ENCODE peak calls at places on chromosomes 12 and 14, in five cellular contexts. L is spleen; W is A549; E is activated CD8-positive, alpha-beta T cell treated with anti-CD3 and anti-CD28 coated beads for 36 hours; U is GM12865. S is an unnamed sample.

GRCh38 chr14:50530358-50530757 is 2.0 kb downstream of the MAP4K5 start:
- DNase-seq in L (no peak), W (no peak), E (no peak), U (no peak), S (no peak)

GRCh38 chr14:26531894-26532293 is 65.9 kb downstream of the NOVA1 start:
- DNase-seq in L (no peak), W (peak; percentile 14), E (no peak), U (no peak), S (no peak)

GRCh38 chr12:43795716-43796282 is 10.3 kb downstream of the TWF1 start:
- DNase-seq in L (no peak), W (no peak), E (no peak), U (no peak), S (no peak)

GRCh38 chr12:28569698-28570411 is 379.6 kb downstream of the CCDC91 start:
- DNase-seq in L (no peak), W (peak; percentile 25), E (no peak), U (no peak), S (no peak)

GRCh38 chr12:104603545-104603973 is 146.8 kb downstream of the CHST11 start:
- DNase-seq in L (no peak), W (peak; percentile 47), E (no peak), U (no peak), S (no peak)

GRCh38 chr14:70289138-70289537 is 70.3 kb downstream of the COX16 start:
- DNase-seq in L (no peak), W (no peak), E (peak; percentile 81), U (peak; percentile 68), S (peak; percentile 44)

GRCh38 chr12:39442895-39443703 is at the start of gene KIF21A:
- DNase-seq in L (peak; percentile 95), W (peak; percentile 69), E (peak; percentile 91), U (peak; percentile 97), S (peak; percentile 90)

GRCh38 chr12:131986847-131987398 is 37.2 kb downstream of the EP400 start:
- DNase-seq in L (no peak), W (no peak), E (no peak), U (no peak), S (no peak)

GRCh38 chr12:57733928-57734327 is 4.6 kb downstream of the AGAP2 start:
- DNase-seq in L (no peak), W (no peak), E (no peak), U (no peak), S (no peak)

GRCh38 chr14:78403278-78403815 is 233.2 kb downstream of the NRXN3 start:
- DNase-seq in L (no peak), W (no peak), E (peak; percentile 3), U (peak; percentile 88), S (peak; percentile 25)

GRCh38 chr12:71085575-71085974 is 72.2 kb downstream of the TSPAN8 start:
- DNase-seq in L (no peak), W (no peak), E (no peak), U (no peak), S (no peak)
- TF ChIP-seq CTCF in L (no peak), W (no peak), E (no peak), U (no peak), S (no peak)

GRCh38 chr12:78037707-78038106 is 207.0 kb downstream of the NAV3 start:
- DNase-seq in L (no peak), W (no peak), E (no peak), U (no peak), S (no peak)
- TF ChIP-seq CTCF in L (no peak), W (no peak), E (no peak), U (no peak), S (no peak)

GRCh38 chr14:39426605-39427004 is 5.6 kb downstream of the FBXO33 start:
- DNase-seq in L (no peak), W (no peak), E (no peak), U (peak; percentile 35), S (no peak)
- TF ChIP-seq CTCF in L (no peak), W (peak; percentile 54), E (peak; percentile 55), U (no peak), S (peak; percentile 37)

GRCh38 chr14:92356677-92357076 is 33.7 kb downstream of the SLC24A4 start:
- DNase-seq in L (no peak), W (no peak), E (no peak), U (peak; percentile 12), S (no peak)

GRCh38 chr14:92353447-92353846 is 30.5 kb downstream of the SLC24A4 start:
- DNase-seq in L (no peak), W (no peak), E (no peak), U (no peak), S (no peak)

GRCh38 chr14:92348154-92348553 is 25.2 kb downstream of the SLC24A4 start:
- DNase-seq in L (no peak), W (peak; percentile 44), E (no peak), U (no peak), S (no peak)

GRCh38 chr14:92351750-92352149 is 28.8 kb downstream of the SLC24A4 start:
- DNase-seq in L (no peak), W (no peak), E (no peak), U (no peak), S (no peak)

DNA sequence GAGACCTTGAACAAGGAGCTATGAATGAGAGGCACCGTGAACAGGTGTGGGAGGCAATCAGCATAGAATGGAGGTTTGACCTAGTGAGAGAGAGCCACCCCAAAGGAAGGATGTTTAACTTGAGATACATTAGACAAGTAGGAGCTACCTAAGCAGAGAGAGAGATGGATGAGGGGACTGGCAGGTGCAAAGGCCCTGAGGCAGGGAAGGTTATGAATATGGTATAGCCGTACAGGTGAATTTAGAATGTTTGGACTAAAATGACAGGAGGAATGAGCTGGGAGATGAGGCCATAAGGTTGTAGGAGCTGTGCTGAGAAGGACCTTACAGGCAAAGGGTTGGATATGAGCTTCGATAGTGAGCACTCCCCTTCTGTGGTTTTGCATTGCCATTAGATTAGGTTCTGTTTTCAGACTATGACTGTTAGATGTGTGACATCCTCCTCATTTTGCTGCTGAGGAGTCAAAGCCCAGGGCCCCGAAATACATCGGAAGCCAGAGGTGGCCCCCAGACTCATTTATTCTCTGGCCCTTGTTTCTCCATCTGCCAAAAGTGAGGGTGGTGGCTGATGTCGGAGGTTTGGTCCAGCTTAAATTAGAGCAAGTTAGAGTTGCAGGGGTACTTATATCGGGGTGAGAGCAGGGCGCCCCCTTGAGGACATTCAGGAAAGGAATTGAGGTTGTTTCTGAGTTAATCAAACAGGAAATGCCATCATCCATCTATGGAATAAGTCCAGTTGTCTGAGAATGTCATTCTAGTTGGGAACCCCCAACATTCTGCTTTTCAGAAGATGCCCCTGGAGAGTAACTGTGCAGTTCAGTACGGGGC is 29.4 kb downstream of the SLC24A4 start:
- DNase-seq in L (no peak), W (peak; percentile 34), E (peak; percentile 77), U (peak; percentile 71), S (peak; percentile 62)
- TF ChIP-seq CTCF in L (no peak), W (peak; percentile 49), E (peak; percentile 66), U (peak; percentile 53), S (peak; percentile 57)

DNA sequence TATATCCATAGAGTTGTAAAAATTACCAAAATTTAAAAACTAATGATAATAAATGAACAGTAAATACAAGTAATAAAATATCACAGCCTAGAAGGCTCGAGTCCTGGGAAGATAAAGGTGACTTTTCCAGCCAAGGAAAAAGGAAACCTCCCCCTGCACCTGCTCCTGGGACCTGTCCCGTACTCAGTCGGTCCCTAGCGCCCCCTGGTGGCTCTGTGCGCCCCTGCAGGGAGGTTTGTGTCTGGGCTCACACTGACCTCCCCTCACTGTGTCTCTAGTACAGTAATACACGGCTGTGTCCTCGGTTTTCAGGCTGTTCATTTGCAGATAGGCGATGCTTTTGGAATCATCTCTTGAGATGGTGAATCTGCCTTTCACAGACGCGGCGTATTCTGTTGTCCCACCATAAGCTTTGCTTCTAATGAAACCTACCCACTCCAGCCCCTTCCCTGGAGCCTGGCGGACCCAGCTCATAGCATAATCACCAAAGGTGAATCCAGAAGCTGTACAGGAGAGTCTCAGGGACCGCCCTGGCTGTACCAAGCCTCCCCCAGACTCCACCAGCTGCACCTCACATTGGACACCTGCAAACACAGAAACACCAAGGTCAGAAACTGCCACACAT is 1030.4 kb downstream of the TMEM121 start:
- DNase-seq in L (peak; percentile 91), W (no peak), E (peak; percentile 88), U (peak; percentile 55), S (peak; percentile 21)
- TF ChIP-seq CTCF in L (peak; percentile 61), W (no peak), E (peak; percentile 94), U (peak; percentile 72), S (peak; percentile 96)

DNA sequence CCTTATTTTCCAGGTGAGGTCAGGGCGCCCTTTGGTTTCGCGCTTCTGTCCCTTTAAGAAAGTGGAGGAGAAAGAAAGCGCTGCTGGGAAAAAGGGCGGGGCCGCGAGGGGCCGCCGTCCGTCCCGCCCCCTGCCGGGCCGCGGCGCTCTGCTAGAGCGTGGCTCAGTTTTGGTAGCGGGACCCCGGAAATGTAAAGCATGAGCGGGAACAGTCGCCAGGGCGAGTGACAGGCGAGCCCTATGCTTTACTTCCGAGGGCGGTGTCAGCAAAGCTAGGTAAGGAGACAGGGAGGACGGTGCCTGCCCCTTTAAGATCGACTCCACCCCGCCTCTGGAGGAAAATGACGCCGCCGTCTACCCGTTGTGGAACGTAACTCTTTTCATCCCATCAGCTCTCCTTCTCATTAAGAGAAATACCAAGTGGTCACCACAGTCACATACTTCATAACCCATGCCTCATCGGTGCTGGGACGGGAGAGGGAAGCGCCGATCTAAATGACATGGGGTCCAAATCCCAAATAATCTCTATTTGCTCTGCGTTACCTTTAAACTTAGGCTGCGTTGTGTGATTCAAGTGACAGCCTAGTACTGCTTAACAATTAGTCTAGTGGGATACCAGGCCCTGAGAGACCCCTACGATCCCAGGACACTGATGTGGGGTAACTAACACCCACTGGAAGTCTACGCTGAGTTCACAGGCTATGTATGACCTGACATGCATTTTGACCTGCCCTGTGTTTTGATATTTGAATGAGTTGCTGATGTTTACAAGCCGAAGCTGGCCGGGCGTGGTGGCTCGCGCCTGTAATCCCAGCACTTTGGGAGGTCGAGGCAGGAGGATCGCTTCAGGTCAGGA is at the start of gene ETFBKMT:
- DNase-seq in L (peak; percentile 97), W (peak; percentile 85), E (peak; percentile 97), U (peak; percentile 98), S (peak; percentile 91)
- TF ChIP-seq CTCF in L (peak; percentile 57), W (no peak), E (no peak), U (peak; percentile 30), S (peak; percentile 18)

GRCh38 chr12:90954428-90954827 is 548 bp downstream of the CCER1 start:
- DNase-seq in L (no peak), W (no peak), E (no peak), U (no peak), S (no peak)

GRCh38 chr12:90951418-90952110 is 3.4 kb downstream of the CCER1 start:
- DNase-seq in L (no peak), W (no peak), E (no peak), U (no peak), S (no peak)

GRCh38 chr12:90954921-90955320 is at the start of gene CCER1:
- DNase-seq in L (peak; percentile 73), W (no peak), E (no peak), U (no peak), S (no peak)

GRCh38 chr12:90958995-90959394 is 4.0 kb upstream of the CCER1 start:
- DNase-seq in L (no peak), W (no peak), E (no peak), U (no peak), S (no peak)

DNA sequence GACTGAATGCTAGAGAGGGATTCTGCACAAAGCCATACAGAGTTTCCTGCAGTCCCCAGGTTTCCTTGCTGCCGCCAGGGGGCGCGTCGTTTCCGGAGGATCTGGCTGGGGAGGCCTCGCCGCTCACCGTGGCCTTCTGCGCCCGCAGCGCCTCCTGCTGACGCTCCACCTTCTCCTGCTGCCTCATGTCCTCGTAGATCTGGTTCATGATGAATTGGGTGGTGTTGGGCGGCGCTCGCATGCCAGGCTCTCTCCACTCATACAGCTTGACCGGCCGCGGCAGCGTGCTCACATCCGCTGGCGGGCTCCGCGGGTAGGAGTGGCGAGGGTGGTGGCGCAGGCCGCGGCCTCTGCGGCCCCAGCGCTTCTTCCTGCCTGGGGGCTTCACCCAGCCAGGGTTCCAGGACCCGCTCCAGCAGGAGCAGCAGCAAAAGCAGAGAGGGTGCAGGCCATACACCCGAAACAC is 987 bp downstream of the CCER1 start:
- DNase-seq in L (no peak), W (no peak), E (no peak), U (peak; percentile 70), S (no peak)
- TF ChIP-seq CTCF in L (no peak), W (peak; percentile 29), E (peak; percentile 53), U (peak; percentile 64), S (peak; percentile 25)